ENCODE peak calls at places on chromosomes 4 and X, in six cellular contexts. Y is AG04449; L is H9; M is activated CD8-positive, alpha-beta T cell treated with anti-CD3 and anti-CD28 coated beads, Interleukin-2, amount 10 ng/mL, durations not matched to agents 7 days and 5 days; C is NCI-H1694 treated with DMSO at 0.1 percent for 48 hours; I is activated CD8-positive, alpha-beta memory T cell treated with anti-CD3 and anti-CD28 coated beads, Interleukin-2, amount 50 U/mL, for 48 hours. R is an unnamed sample.

GRCh38 chr4:38842998-38843397 is 13.6 kb downstream of the TLR6 start:
- DNase-seq in Y (no peak), L (no peak), M (no peak), C (no peak), I (no peak), R (no peak)

GRCh38 chr4:25977397-25978170 is 63.6 kb downstream of the SMIM20 start:
- DNase-seq in Y (no peak), L (no peak), M (no peak), C (no peak), I (no peak), R (no peak)

GRCh38 chr4:4490041-4490440 is 51.8 kb downstream of the STX18 start:
- DNase-seq in Y (no peak), L (no peak), M (no peak), C (no peak), I (no peak), R (no peak)

GRCh38 chr4:164345756-164346155 is 408.2 kb upstream of the SMIM31 start:
- DNase-seq in Y (no peak), L (no peak), M (no peak), C (no peak), I (no peak), R (no peak)

GRCh38 chr4:138643827-138644226 is 371.8 kb upstream of the NOCT start:
- DNase-seq in Y (no peak), L (no peak), M (no peak), C (no peak), I (no peak), R (no peak)

GRCh38 chr4:181176306-181176705 is 1066.9 kb upstream of the TENM3 start:
- DNase-seq in Y (no peak), L (no peak), M (no peak), C (no peak), I (no peak), R (no peak)

GRCh38 chr4:8260656-8261111 is 8.9 kb upstream of the HTRA3 start:
- DNase-seq in Y (no peak), L (no peak), M (no peak), C (no peak), I (no peak), R (no peak)

GRCh38 chr4:124121511-124121934 is 591.0 kb downstream of the ANKRD50 start:
- DNase-seq in Y (peak; percentile 17), L (no peak), M (no peak), C (no peak), I (no peak), R (no peak)

GRCh38 chr4:156767911-156768415 is 203.6 kb downstream of the PDGFC start:
- DNase-seq in Y (no peak), L (no peak), M (no peak), C (no peak), I (no peak), R (no peak)

GRCh38 chrX:96685205-96686099 is 810 bp downstream of the DIAPH2 start:
- DNase-seq in Y (no peak), L (peak; percentile 33), M (peak; percentile 56), C (no peak), I (peak; percentile 65), R (peak; percentile 54)

GRCh38 chrX:69424161-69424560 is 80.0 kb upstream of the NALF2 start:
- DNase-seq in Y (no peak), L (no peak), M (no peak), C (peak; percentile 2), I (no peak), R (no peak)

GRCh38 chr4:52612341-52612740 is 46.8 kb downstream of the USP46 start:
- DNase-seq in Y (no peak), L (no peak), M (no peak), C (no peak), I (no peak), R (no peak)

GRCh38 chr4:83605216-83605615 is 69.3 kb downstream of the GPAT3 start:
- DNase-seq in Y (no peak), L (no peak), M (no peak), C (no peak), I (no peak), R (no peak)

GRCh38 chr4:159137176-159137575 is 34.3 kb downstream of the RAPGEF2 start:
- DNase-seq in Y (no peak), L (no peak), M (no peak), C (no peak), I (no peak), R (no peak)

GRCh38 chrX:85052207-85052606 is 48.5 kb downstream of the APOOL start:
- DNase-seq in Y (no peak), L (no peak), M (no peak), C (no peak), I (no peak), R (no peak)

GRCh38 chr4:85968945-85969830 is 390.7 kb downstream of the MAPK10 start:
- DNase-seq in Y (no peak), L (no peak), M (no peak), C (peak; percentile 62), I (no peak), R (no peak)

GRCh38 chrX:8960809-8961413 is 73.0 kb downstream of the FAM9B start:
- DNase-seq in Y (no peak), L (no peak), M (no peak), C (no peak), I (no peak), R (no peak)

GRCh38 chr4:23937173-23937572 is 47.3 kb upstream of the PPARGC1A start:
- DNase-seq in Y (no peak), L (no peak), M (no peak), C (no peak), I (no peak), R (no peak)

R was measured in activated T-cell treated with anti-CD3 and anti-CD28 coated beads, Interleukin-2, amount 50 U/mL, for 24 hours.